ENCODE peak calls at places on chromosomes 16 and 17, in eight cellular contexts. R is GDM1; E is HuH-7; T is DMS153; Q is cardiac fibroblast; P is activated T-cell treated with anti-CD3 and anti-CD28 coated beads, Interleukin-2, amount 50 U/mL, for 4 hours; V is mammary epithelial cell; C is stimulated activated CD4-positive, alpha-beta T cell treated with anti-CD3 and anti-CD28 coated beads, Interleukin-4, amount 100 ng/mL, for 1 hour. H is an unnamed sample.

GRCh38 chr16:290681-291405 is 7.9 kb downstream of the PDIA2 start:
- DNase-seq in C (no peak), R (no peak), P (no peak), E (no peak), V (no peak), Q (no peak), T (no peak), H (no peak)

GRCh38 chr17:77107506-77108433 is 33.0 kb upstream of the SEC14L1 start:
- DNase-seq in R (no peak), P (peak), E (no peak), Q (peak), C (peak), V (no peak), T (no peak), H (no peak)

GRCh38 chr17:80431246-80432195 is 16.6 kb downstream of the ENDOV start:
- DNase-seq in V (no peak), T (no peak), P (no peak), E (no peak), R (no peak), Q (no peak), C (no peak), H (no peak)

GRCh38 chr16:1674751-1675664 is 3.1 kb upstream of the JPT2 start:
- DNase-seq in Q (peak), P (no peak), C (no peak), T (no peak), V (peak), E (no peak), R (no peak), H (no peak)

GRCh38 chr16:67865318-67865717 is 7.5 kb upstream of the EDC4 start:
- DNase-seq in E (peak), Q (peak), R (no peak), V (peak), C (no peak), P (no peak), T (no peak), H (no peak)

GRCh38 chr17:48494335-48494734 is 36.5 kb downstream of the HOXB1 start:
- DNase-seq in R (no peak), C (no peak), Q (peak), E (no peak), V (peak), T (no peak), P (no peak), H (no peak)

GRCh38 chr16:75477680-75478473 is 13.4 kb upstream of the TMEM170A start:
- DNase-seq in T (no peak), V (peak), P (no peak), E (no peak), C (no peak), Q (no peak), R (no peak), H (no peak)

GRCh38 chr17:61490540-61490975 is 38.3 kb downstream of the TBX4 start:
- DNase-seq in V (peak), C (no peak), P (no peak), T (no peak), E (no peak), R (no peak), Q (peak), H (no peak)

GRCh38 chr16:31128711-31129567 is 6.6 kb downstream of the PRSS8 start:
- DNase-seq in Q (no peak), E (no peak), C (no peak), R (peak), P (no peak), V (no peak), T (no peak), H (peak)

GRCh38 chr16:85323230-85323960 is 211.1 kb upstream of the CIBAR2 start:
- DNase-seq in Q (no peak), P (no peak), V (no peak), R (no peak), C (no peak), E (no peak), T (no peak), H (no peak)

H was measured in T47D.